ENCODE peak calls at places on chromosomes 4 and X, in five cellular contexts. V is activated B cell treated with CpG ODN at 0.5 μM for 24 hours, I is cardiac muscle cell, N is endothelial cell, Z is AG04450. B is an unnamed sample.

GRCh38 chrX:148659481-148659880 is 159.1 kb downstream of the AFF2 start:
- DNase-seq in V (no peak), I (no peak), N (no peak), Z (no peak), B (no peak)

GRCh38 chr4:105140684-105141490 is 5.8 kb upstream of the TET2 start:
- DNase-seq in V (no peak), I (peak; percentile 65), N (peak; percentile 34), Z (no peak), B (no peak)

GRCh38 chrX:72569786-72570185 is 2.9 kb downstream of the HDAC8 start:
- DNase-seq in V (no peak), I (no peak), N (no peak), Z (no peak), B (no peak)

GRCh38 chr4:176002007-176002623 is 63.5 kb upstream of the WDR17 start:
- DNase-seq in V (peak; percentile 25), I (peak; percentile 78), N (peak; percentile 47), Z (no peak), B (peak; percentile 46)

GRCh38 chr4:13483142-13484044 is 747 bp downstream of the RAB28 start:
- DNase-seq in V (no peak), I (peak; percentile 81), N (peak; percentile 51), Z (peak; percentile 33), B (no peak)

GRCh38 chrX:68504237-68504636 is 5.4 kb downstream of the YIPF6 start:
- DNase-seq in V (no peak), I (no peak), N (no peak), Z (peak; percentile 39), B (no peak)

GRCh38 chr4:114860791-114861190 is 252.6 kb downstream of the NDST4 start:
- DNase-seq in V (no peak), I (no peak), N (no peak), Z (no peak), B (no peak)

GRCh38 chr4:122783301-122784215 is 43.1 kb upstream of the FGF2 start:
- DNase-seq in V (no peak), I (peak; percentile 56), N (peak; percentile 26), Z (peak; percentile 60), B (no peak)

GRCh38 chr4:38621004-38621684 is 42.9 kb upstream of the KLF3 start:
- DNase-seq in V (no peak), I (no peak), N (no peak), Z (peak; percentile 62), B (no peak)

GRCh38 chr4:110742148-110742547 is 119.3 kb upstream of the PITX2 start:
- DNase-seq in V (no peak), I (no peak), N (no peak), Z (no peak), B (no peak)

GRCh38 chrX:25072247-25072646 is 56.5 kb upstream of the ARX start:
- DNase-seq in V (no peak), I (no peak), N (no peak), Z (no peak), B (no peak)

GRCh38 chrX:16885628-16886027 is 15.5 kb upstream of the RBBP7 start:
- DNase-seq in V (no peak), I (no peak), N (no peak), Z (no peak), B (no peak)

GRCh38 chr4:6560416-6561172 is 14.4 kb upstream of the MAN2B2 start:
- DNase-seq in V (no peak), I (no peak), N (no peak), Z (no peak), B (no peak)

GRCh38 chrX:113392355-113392754 is 551.7 kb upstream of the AMOT start:
- DNase-seq in V (no peak), I (no peak), N (no peak), Z (no peak), B (no peak)

GRCh38 chrX:39772057-39772832 is 325.5 kb downstream of the BCOR start:
- DNase-seq in V (no peak), I (peak; percentile 81), N (peak; percentile 34), Z (no peak), B (no peak)

GRCh38 chrX:42524374-42524773 is 253.6 kb downstream of the PPP1R2C start:
- DNase-seq in V (no peak), I (no peak), N (no peak), Z (no peak), B (no peak)

GRCh38 chrX:48896611-48897011 is 957 bp downstream of the TIMM17B start:
- DNase-seq in V (no peak), I (no peak), N (no peak), Z (no peak), B (no peak)

GRCh38 chr4:128573781-128574508 is 235.6 kb upstream of the JADE1 start:
- DNase-seq in V (no peak), I (peak; percentile 74), N (no peak), Z (peak; percentile 63), B (no peak)

GRCh38 chr4:175456131-175456530 is 355.9 kb downstream of the GPM6A start:
- DNase-seq in V (no peak), I (no peak), N (no peak), Z (no peak), B (no peak)

GRCh38 chr4:25908491-25908901 is 5.5 kb upstream of the SMIM20 start:
- DNase-seq in V (no peak), I (no peak), N (no peak), Z (peak; percentile 88), B (no peak)

GRCh38 chr4:153384160-153384559 is 39.7 kb downstream of the MND1 start:
- DNase-seq in V (no peak), I (no peak), N (no peak), Z (no peak), B (no peak)

GRCh38 chr4:126986828-126987227 is 645.9 kb upstream of the INTU start:
- DNase-seq in V (no peak), I (no peak), N (no peak), Z (peak; percentile 7), B (no peak)

GRCh38 chr4:48331577-48332340 is 9.6 kb upstream of the SLAIN2 start:
- DNase-seq in V (no peak), I (no peak), N (no peak), Z (no peak), B (no peak)

GRCh38 chr4:177285953-177286352 is 23.7 kb upstream of the NEIL3 start:
- DNase-seq in V (no peak), I (no peak), N (no peak), Z (no peak), B (no peak)

GRCh38 chr4:178174756-178175155 is 732.5 kb upstream of the AGA start:
- DNase-seq in V (no peak), I (no peak), N (no peak), Z (no peak), B (no peak)

GRCh38 chrX:103846395-103846794 is 14.3 kb upstream of the RAB9B start:
- DNase-seq in V (no peak), I (no peak), N (no peak), Z (no peak), B (no peak)

GRCh38 chr4:137635596-137635995 is 103.3 kb upstream of the PCDH18 start:
- DNase-seq in V (no peak), I (no peak), N (no peak), Z (no peak), B (no peak)

GRCh38 chr4:68271851-68272756 is 26.6 kb upstream of the TMPRSS11B start:
- DNase-seq in V (no peak), I (peak; percentile 35), N (peak; percentile 10), Z (peak; percentile 30), B (no peak)

GRCh38 chrX:140087865-140088264 is 122.5 kb upstream of the CXorf66 start:
- DNase-seq in V (no peak), I (no peak), N (no peak), Z (no peak), B (no peak)

GRCh38 chr4:180993179-180993841 is 1249.9 kb upstream of the TENM3 start:
- DNase-seq in V (no peak), I (no peak), N (no peak), Z (no peak), B (no peak)

DNA sequence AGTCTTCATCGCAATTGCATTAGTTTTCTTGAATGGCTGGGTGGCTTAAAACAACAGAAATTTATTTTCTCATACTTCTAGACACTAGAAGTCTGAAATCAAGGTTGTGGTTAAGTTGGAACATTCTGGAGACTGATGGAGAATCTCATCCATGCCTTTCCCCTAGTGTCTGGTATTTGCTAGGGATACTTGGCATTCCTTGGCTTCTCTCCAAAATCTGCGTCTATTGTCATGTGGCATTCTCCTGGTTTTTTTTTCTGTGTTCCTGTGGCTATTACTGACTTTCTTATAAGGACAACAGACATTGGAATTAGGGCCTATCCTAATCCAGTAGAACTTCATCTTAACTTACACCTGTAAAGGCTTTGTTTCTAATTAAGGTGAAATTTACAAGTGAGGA is 272.8 kb upstream of the EPHA5 start:
- DNase-seq in V (no peak), I (peak; percentile 89), N (peak; percentile 16), Z (no peak), B (no peak)
- TF ChIP-seq CTCF in V (no peak), I (no peak), N (no peak), Z (no peak), B (no peak)

DNA sequence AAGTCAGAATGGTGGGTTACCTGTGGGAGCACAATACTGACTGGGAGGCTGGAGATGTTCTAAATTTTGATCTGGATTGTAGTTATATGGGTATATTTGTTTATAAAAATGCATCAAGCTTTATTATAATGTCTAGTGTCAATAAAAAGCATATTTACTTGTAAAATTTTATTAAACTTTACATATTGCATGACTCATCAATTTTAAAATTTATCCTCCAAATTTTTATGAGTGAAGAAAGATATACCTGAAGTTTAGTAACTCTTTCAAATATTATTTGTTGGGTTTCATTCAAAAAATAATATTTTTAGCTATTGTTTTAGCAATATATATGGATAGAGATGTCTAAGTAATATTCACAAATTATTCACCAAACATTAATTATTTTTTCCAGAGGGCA is 103.0 kb downstream of the ANXA5 start:
- DNase-seq in V (no peak), I (no peak), N (no peak), Z (no peak), B (no peak)
- TF ChIP-seq CTCF in V (no peak), I (no peak), N (no peak), Z (no peak), B (no peak)

GRCh38 chr4:155491336-155492131 is 114.8 kb upstream of the MAP9 start:
- DNase-seq in V (no peak), I (no peak), N (no peak), Z (no peak), B (no peak)

GRCh38 chr4:155489261-155489660 is 112.5 kb upstream of the MAP9 start:
- DNase-seq in V (no peak), I (no peak), N (no peak), Z (no peak), B (no peak)

DNA sequence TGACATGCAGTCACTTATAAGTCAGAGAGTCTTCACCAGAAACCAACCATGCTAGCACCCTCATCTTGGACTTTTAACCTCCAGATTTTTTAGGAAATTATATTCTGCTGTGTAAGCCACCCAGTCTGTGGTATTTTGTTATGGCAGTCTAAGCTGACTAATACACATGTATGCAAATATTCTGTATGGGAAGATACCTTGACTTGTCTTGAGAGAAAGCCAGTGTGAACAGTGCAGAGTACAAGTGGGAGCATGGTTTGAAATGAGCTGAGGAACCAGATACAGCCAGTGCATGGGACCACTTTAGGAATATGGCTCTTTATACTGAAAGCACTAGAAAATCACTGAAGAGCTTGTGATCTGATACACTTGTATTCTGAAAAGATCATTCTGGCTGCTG is 110.5 kb upstream of the MAP9 start:
- DNase-seq in V (no peak), I (no peak), N (no peak), Z (no peak), B (no peak)
- TF ChIP-seq CTCF in V (no peak), I (no peak), N (no peak), Z (no peak), B (no peak)

DNA sequence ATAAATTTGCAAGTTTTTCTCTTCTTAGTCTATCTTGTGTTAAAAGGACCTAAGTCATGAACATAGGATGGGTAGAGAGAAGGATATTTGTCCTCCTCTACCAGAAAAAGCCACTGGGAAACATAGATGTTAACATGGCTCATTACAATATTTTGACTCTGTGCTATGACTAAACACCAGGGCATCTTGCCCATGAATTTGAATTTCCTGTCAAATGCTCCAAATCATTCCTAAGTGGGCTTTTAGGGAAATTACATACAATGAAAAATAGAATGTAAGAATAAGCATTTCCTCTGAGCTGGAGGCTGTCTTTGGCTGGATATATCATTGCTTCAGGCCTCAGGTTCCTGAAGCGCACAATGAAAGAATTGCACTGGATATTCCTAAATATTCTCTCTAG is 39.1 kb downstream of the ANOS1 start:
- DNase-seq in V (no peak), I (no peak), N (no peak), Z (no peak), B (no peak)
- TF ChIP-seq CTCF in V (no peak), I (no peak), N (no peak), Z (no peak), B (no peak)

B was measured in mesothelial cell of epicardium.